ENCODE peak calls at places on chromosomes 4 and X, in five cellular contexts. J is tibial nerve; A is heart left ventricle; L is fibroblast of lung; C is CD4-positive, CD25-positive, alpha-beta regulatory T cell. M is an unnamed sample. For H3K36me3, the result is how much of the 10 kb centered on the place peaks cover.

GRCh38 chr4:26916195-26916594 is 55.6 kb downstream of the STIM2 start:
- DNase-seq in A (no peak), C (no peak), L (no peak), J (no peak), M (no peak)

GRCh38 chrX:2793752-2794151 is 35.0 kb upstream of the GYG2 start:
- DNase-seq in L (no peak), A (no peak), C (no peak), J (no peak), M (no peak)

GRCh38 chr4:78561677-78562076 is 10.1 kb downstream of the ANXA3 start:
- DNase-seq in C (no peak), J (no peak), L (peak), A (no peak), M (no peak)

GRCh38 chr4:78939667-78940008 is 400 bp upstream of the PAQR3 start:
- DNase-seq in L (no peak), A (no peak), J (no peak), C (no peak), M (no peak)

GRCh38 chr4:42104521-42104920 is 47.9 kb downstream of the BEND4 start:
- DNase-seq in A (no peak), J (no peak), C (no peak), L (peak), M (no peak)

GRCh38 chr4:139786494-139787354 is 121.1 kb downstream of the MGST2 start:
- DNase-seq in C (no peak), L (no peak), J (no peak), A (no peak), M (no peak)

GRCh38 chr4:7999695-8000094 is 60.0 kb upstream of the AFAP1 start:
- DNase-seq in A (no peak), J (no peak), C (no peak), L (no peak), M (no peak)

GRCh38 chr4:88697588-88698329 is at the start of gene NAP1L5:
- DNase-seq in C (peak), A (peak), L (peak), J (peak), M (peak)

GRCh38 chr4:90002406-90003040 is 107.9 kb downstream of the MMRN1 start:
- DNase-seq in J (no peak), A (no peak), C (no peak), L (no peak), M (no peak)

GRCh38 chr4:99652596-99653436 is 4.8 kb downstream of the C4orf54 start:
- DNase-seq in J (no peak), A (no peak), L (no peak), C (no peak), M (no peak)

DNA sequence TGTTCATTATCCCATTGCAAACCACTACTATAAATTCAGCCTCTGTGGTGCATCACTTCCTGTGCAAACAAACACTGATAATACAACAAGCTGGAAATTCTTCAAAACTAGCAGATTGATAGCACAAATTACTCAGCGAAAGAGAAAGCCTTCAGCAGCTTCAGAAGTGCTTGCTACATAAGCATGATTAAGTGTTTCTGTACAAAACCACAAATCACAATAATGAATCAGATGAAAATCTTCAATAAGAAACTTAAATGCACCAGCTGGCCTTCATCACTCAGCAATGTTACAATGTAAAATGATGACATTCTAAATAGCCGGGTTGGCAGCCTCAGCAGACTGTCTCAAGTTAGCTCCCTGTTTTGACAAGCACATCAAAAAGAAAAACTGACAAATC is 262.2 kb downstream of the SPOCK3 start:
- DNase-seq in C (no peak), A (no peak), L (peak), J (no peak), M (no peak)
- H3K4me3 ChIP-seq in C (no peak), A (no peak), L (no peak), J (no peak), M (no peak)

GRCh38 chr4:1230316-1230715 is 18.6 kb downstream of the CTBP1 start:
- DNase-seq in L (no peak), A (peak), C (no peak), J (no peak), M (no peak)
- H3K36me3 ChIP-seq in L (half or more), A (under half), C (half or more), J (under half), M (under half)

DNA sequence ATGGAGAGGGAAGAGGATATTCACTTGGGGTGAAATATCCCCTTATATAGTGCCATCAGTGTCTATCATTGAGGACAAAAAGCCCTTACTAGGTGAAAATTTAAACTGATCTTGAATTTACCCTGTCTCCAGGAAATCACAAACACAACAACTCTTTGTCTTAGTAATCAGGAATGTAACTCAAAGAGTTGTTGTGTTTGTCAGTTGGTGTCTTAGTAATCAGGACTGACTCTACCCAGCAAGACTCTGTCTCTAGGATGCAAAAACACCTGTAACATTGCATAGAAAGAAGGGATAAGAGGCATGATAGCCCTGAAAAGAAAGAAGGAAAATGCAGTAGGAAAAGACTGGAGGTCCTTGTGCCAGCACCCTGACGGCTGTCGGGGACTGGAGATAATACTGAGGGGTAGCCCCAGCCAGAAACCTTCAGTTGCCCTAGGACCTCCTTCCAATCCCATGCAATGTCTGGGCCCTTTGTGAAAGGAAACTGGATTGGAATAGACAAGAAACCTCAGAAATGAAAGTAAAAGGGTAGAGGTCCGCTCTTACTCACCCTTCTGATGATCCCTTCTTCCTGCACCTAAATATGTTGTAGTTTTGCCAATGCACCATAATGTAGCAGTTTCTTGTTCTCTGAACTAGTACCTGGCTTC is 45.3 kb downstream of the HMGB2 start:
- DNase-seq in L (no peak), C (no peak), J (no peak), A (no peak), M (peak)
- H3K4me3 ChIP-seq in L (peak), C (peak), J (no peak), A (peak), M (no peak)

DNA sequence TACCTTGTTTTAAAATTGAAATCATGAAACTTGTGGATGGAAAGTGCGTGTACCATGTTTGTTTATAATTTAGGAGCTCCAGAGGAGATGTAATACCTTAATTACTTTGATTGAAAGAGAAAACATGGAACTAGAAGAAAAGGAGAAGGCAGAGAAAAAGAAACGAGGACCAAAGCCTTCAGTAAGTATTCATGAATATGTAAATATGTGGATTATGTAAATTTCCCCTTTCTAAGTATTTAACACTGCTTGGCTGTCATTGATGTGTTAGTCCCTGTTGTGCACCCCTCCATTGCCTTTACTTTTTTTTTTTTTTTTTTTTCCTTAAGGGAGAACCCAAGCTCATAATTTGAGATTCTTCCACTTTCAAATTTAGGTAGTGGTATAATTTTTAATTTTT is 36.4 kb downstream of the SMARCA5 start:
- DNase-seq in C (no peak), L (no peak), A (no peak), J (no peak), M (no peak)
- H3K36me3 ChIP-seq in C (half or more), L (under half), A (under half), J (under half), M (under half)

DNA sequence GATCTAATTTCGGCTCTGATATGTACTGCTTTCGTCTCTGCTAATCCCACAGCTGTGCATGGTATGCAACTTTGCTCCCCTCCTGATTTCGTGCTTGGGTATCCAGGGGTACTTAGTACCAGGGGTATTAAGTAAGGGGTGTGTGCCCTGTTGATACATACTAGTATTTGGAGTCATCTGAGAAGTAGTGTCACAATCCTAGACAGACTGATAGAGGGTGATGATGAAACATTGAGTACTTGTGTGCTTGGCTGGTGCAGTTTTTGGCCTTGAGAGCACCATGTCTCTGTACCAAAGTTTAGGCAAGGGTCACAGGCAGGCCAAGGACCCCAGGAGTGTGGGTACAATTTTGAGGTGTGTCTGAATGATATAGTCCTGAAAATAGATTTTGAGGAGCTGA is 10.9 kb downstream of the GPAT3 start:
- DNase-seq in C (no peak), A (no peak), L (no peak), J (no peak), M (no peak)
- H3K4me3 ChIP-seq in C (no peak), A (no peak), L (no peak), J (no peak), M (no peak)

GRCh38 chr4:1222938-1223690 is 25.8 kb downstream of the CTBP1 start:
- DNase-seq in L (no peak), A (no peak), C (no peak), J (no peak), M (no peak)
- H3K36me3 ChIP-seq in L (under half), A (under half), C (half or more), J (under half), M (under half)

DNA sequence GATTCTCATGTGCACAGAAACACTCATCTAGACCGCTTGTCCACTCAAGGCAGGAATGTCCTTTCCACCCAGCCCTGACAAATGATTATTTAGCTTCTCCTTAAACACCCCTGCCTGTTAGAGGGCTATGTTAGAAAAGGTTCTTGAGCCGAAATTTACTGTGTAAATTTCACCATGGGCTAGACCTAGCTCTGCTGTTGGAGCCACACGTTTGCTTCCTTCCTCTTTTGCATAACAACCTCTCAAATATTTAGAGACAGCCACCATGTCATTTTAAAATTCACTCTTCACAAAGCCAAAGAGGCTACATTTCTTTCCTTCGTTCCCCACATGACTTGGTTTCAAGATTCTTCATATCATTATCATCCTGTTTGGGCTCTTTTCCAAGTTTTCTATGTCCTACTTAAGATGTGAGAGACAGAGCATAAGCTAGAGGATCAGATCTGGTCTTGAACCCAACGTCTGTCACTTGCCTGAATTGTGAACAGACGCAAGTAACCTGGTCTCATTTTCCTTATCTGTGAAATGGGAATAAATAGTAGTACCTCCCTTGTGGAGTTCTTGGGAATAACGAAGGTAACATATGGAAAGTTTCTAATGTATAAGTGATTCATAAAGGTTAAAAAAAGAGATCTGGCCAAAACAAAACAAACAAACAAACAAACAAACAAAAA is 6.6 kb downstream of the DOCK11 start:
- DNase-seq in A (no peak), L (no peak), C (no peak), J (no peak), M (no peak)
- H3K4me3 ChIP-seq in A (no peak), L (no peak), C (peak), J (no peak), M (no peak)